ENCODE peak calls at places on chromosomes 6 and 20, in seven cellular contexts. One of them, this sample, is unnamed. For H3K9me3, the result is how much of the 10 kb centered on the place peaks cover.

GRCh38 chr20:5863040-5863811 is 87.1 kb downstream of the TRMT6 start:
- DNase-seq in body of pancreas: peak
- DNase-seq in AG04450: no peak
- DNase-seq in tibial nerve: no peak
- DNase-seq in fibroblast of lung: peak
- DNase-seq in Peyer's patch: no peak
- DNase-seq in SK-N-SH: no peak
- DNase-seq in this sample: no peak

GRCh38 chr6:21800948-21801438 is 207.4 kb downstream of the SOX4 start:
- DNase-seq in body of pancreas: no peak
- DNase-seq in AG04450: no peak
- DNase-seq in tibial nerve: no peak
- DNase-seq in fibroblast of lung: peak
- DNase-seq in Peyer's patch: no peak
- DNase-seq in SK-N-SH: no peak
- DNase-seq in this sample: no peak

GRCh38 chr20:40768105-40768504 is 79.1 kb upstream of the MAFB start:
- DNase-seq in body of pancreas: no peak
- DNase-seq in AG04450: no peak
- DNase-seq in tibial nerve: no peak
- DNase-seq in fibroblast of lung: no peak
- DNase-seq in Peyer's patch: no peak
- DNase-seq in SK-N-SH: no peak
- DNase-seq in this sample: no peak

GRCh38 chr20:4120921-4121321 is 105.6 kb upstream of the RNF24 start:
- DNase-seq in body of pancreas: no peak
- DNase-seq in AG04450: no peak
- DNase-seq in tibial nerve: no peak
- DNase-seq in fibroblast of lung: no peak
- DNase-seq in Peyer's patch: no peak
- DNase-seq in SK-N-SH: no peak
- DNase-seq in this sample: no peak

GRCh38 chr6:117776441-117776840 is 101.2 kb downstream of the NUS1 start:
- DNase-seq in body of pancreas: no peak
- DNase-seq in AG04450: no peak
- DNase-seq in tibial nerve: no peak
- DNase-seq in fibroblast of lung: peak
- DNase-seq in Peyer's patch: no peak
- DNase-seq in SK-N-SH: no peak
- DNase-seq in this sample: no peak

GRCh38 chr6:10720229-10720959 is 2.5 kb upstream of the TMEM14C start:
- DNase-seq in body of pancreas: peak
- DNase-seq in AG04450: no peak
- DNase-seq in tibial nerve: no peak
- DNase-seq in fibroblast of lung: peak
- DNase-seq in Peyer's patch: peak
- DNase-seq in SK-N-SH: peak
- DNase-seq in this sample: peak

GRCh38 chr6:18978330-18979128 is 591.4 kb downstream of the RNF144B start:
- DNase-seq in body of pancreas: peak
- DNase-seq in AG04450: no peak
- DNase-seq in tibial nerve: no peak
- DNase-seq in fibroblast of lung: peak
- DNase-seq in Peyer's patch: no peak
- DNase-seq in SK-N-SH: no peak
- DNase-seq in this sample: no peak

GRCh38 chr6:46989384-46989783 is 52.7 kb downstream of the ADGRF1 start:
- DNase-seq in body of pancreas: peak
- DNase-seq in AG04450: no peak
- DNase-seq in tibial nerve: no peak
- DNase-seq in fibroblast of lung: no peak
- DNase-seq in Peyer's patch: peak
- DNase-seq in SK-N-SH: no peak
- DNase-seq in this sample: no peak

GRCh38 chr6:66926060-66926459 is 1219.0 kb upstream of the EYS start:
- DNase-seq in body of pancreas: no peak
- DNase-seq in AG04450: no peak
- DNase-seq in tibial nerve: no peak
- DNase-seq in fibroblast of lung: peak
- DNase-seq in Peyer's patch: no peak
- DNase-seq in SK-N-SH: no peak
- DNase-seq in this sample: no peak

GRCh38 chr6:15183979-15184378 is 61.9 kb upstream of the JARID2 start:
- DNase-seq in body of pancreas: no peak
- DNase-seq in AG04450: no peak
- DNase-seq in tibial nerve: no peak
- DNase-seq in fibroblast of lung: no peak
- DNase-seq in Peyer's patch: no peak
- DNase-seq in SK-N-SH: no peak
- DNase-seq in this sample: no peak

GRCh38 chr20:51767018-51767866 is 948 bp downstream of the ATP9A start:
- DNase-seq in body of pancreas: peak
- DNase-seq in AG04450: no peak
- DNase-seq in tibial nerve: peak
- DNase-seq in fibroblast of lung: peak
- DNase-seq in Peyer's patch: peak
- DNase-seq in SK-N-SH: peak
- DNase-seq in this sample: no peak

GRCh38 chr20:41047279-41047974 is 18.8 kb downstream of the TOP1 start:
- DNase-seq in body of pancreas: no peak
- DNase-seq in AG04450: no peak
- DNase-seq in tibial nerve: no peak
- DNase-seq in fibroblast of lung: no peak
- DNase-seq in Peyer's patch: no peak
- DNase-seq in SK-N-SH: no peak
- DNase-seq in this sample: no peak

GRCh38 chr6:107128577-107128976 is 13.3 kb upstream of the BEND3 start:
- DNase-seq in body of pancreas: no peak
- DNase-seq in AG04450: no peak
- DNase-seq in tibial nerve: no peak
- DNase-seq in fibroblast of lung: peak
- DNase-seq in Peyer's patch: no peak
- DNase-seq in SK-N-SH: no peak
- DNase-seq in this sample: no peak

GRCh38 chr6:128519132-128519930 is 1.1 kb downstream of the PTPRK start:
- DNase-seq in body of pancreas: peak
- DNase-seq in AG04450: no peak
- DNase-seq in tibial nerve: peak
- DNase-seq in fibroblast of lung: peak
- DNase-seq in Peyer's patch: peak
- DNase-seq in SK-N-SH: peak
- DNase-seq in this sample: no peak

GRCh38 chr20:40319741-40320499 is 369.1 kb downstream of the MAFB start:
- DNase-seq in body of pancreas: no peak
- DNase-seq in AG04450: no peak
- DNase-seq in tibial nerve: no peak
- DNase-seq in fibroblast of lung: no peak
- DNase-seq in Peyer's patch: no peak
- DNase-seq in SK-N-SH: peak
- DNase-seq in this sample: no peak

GRCh38 chr20:61306935-61307475 is 54.9 kb downstream of the CDH4 start:
- DNase-seq in body of pancreas: no peak
- DNase-seq in AG04450: no peak
- DNase-seq in tibial nerve: no peak
- DNase-seq in fibroblast of lung: no peak
- DNase-seq in Peyer's patch: no peak
- DNase-seq in SK-N-SH: no peak
- DNase-seq in this sample: no peak

DNA sequence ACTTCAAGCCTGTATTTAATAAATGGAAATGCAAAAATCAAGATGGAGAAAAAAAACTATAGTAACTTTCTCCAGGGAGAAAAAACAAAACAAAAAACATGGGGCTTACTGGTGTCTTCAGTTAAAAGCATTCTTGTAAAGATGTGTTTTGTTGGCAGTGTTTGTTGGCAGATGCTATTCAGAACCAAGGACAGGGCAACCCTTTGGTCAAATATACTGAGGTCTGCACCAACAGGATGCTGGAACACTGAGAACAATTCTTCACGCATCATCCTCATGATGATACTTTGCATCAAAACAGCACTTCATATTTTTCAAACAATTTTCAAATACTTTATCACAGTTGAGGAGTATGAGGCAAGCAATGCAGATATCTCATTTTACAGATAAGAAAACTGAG is 63.7 kb upstream of the CBLN4 start:
- DNase-seq in body of pancreas: no peak
- DNase-seq in AG04450: no peak
- DNase-seq in tibial nerve: no peak
- DNase-seq in fibroblast of lung: no peak
- DNase-seq in Peyer's patch: no peak
- DNase-seq in SK-N-SH: no peak
- DNase-seq in this sample: no peak
- H3K9me3 ChIP-seq in body of pancreas: under half
- H3K9me3 ChIP-seq in AG04450: under half
- H3K9me3 ChIP-seq in tibial nerve: under half
- H3K9me3 ChIP-seq in fibroblast of lung: under half
- H3K9me3 ChIP-seq in Peyer's patch: under half
- H3K9me3 ChIP-seq in SK-N-SH: under half
- H3K9me3 ChIP-seq in this sample: under half

GRCh38 chr6:3090013-3090412 is 21.7 kb downstream of the RIPK1 start:
- DNase-seq in body of pancreas: no peak
- DNase-seq in AG04450: no peak
- DNase-seq in tibial nerve: no peak
- DNase-seq in fibroblast of lung: no peak
- DNase-seq in Peyer's patch: no peak
- DNase-seq in SK-N-SH: peak
- DNase-seq in this sample: no peak
- H3K9me3 ChIP-seq in body of pancreas: under half
- H3K9me3 ChIP-seq in AG04450: under half
- H3K9me3 ChIP-seq in tibial nerve: under half
- H3K9me3 ChIP-seq in fibroblast of lung: under half
- H3K9me3 ChIP-seq in Peyer's patch: under half
- H3K9me3 ChIP-seq in SK-N-SH: under half
- H3K9me3 ChIP-seq in this sample: under half

DNA sequence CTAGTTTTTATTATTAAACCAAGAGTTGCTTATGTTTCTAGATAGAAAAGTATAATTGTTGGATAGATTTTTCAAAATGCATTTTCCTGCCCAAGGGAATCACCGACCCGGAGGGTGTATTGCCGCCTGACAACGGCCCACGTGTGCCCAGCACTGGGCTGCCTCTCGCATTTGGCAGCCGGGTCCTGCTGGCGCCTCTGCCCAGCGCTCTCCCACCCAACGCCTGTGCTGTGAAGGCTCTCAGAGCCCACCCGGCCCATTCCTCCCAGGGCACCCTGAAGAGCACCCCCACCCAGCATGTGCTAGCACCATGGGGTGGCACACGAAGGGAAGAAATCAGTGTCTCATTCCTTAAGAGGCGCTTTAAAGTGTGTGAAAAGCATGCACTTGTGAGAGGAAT is 88.3 kb upstream of the AFDN start:
- DNase-seq in body of pancreas: no peak
- DNase-seq in AG04450: no peak
- DNase-seq in tibial nerve: no peak
- DNase-seq in fibroblast of lung: no peak
- DNase-seq in Peyer's patch: no peak
- DNase-seq in SK-N-SH: no peak
- DNase-seq in this sample: no peak
- H3K9me3 ChIP-seq in body of pancreas: under half
- H3K9me3 ChIP-seq in AG04450: half or more
- H3K9me3 ChIP-seq in tibial nerve: under half
- H3K9me3 ChIP-seq in fibroblast of lung: under half
- H3K9me3 ChIP-seq in Peyer's patch: under half
- H3K9me3 ChIP-seq in SK-N-SH: under half
- H3K9me3 ChIP-seq in this sample: under half

DNA sequence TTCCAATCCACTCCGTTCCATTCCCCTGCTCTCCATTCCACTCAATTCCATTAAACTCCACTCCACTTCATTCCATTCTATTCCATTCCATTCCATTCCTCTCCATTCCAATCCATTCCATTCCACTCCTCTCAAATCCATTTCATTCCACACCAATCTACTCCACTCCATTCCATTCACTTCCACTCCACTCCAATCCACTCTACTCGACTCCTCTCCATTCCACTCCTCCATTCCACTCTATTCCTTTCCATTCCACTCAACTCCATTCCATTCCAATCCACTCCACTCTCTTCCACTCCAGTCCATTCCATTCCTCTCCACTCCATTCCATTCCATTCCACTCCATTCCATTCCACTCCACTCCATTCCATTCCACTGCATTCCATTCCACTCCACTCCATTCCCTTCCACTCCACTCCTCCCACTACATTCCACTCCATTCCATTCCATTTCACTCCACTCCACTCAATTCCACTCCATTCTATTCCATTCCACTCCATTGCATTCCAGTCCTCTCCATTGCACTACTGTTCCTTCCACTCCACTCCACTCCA is 22.6 kb upstream of the DEFB125 start:
- DNase-seq in body of pancreas: no peak
- DNase-seq in AG04450: no peak
- DNase-seq in tibial nerve: no peak
- DNase-seq in fibroblast of lung: no peak
- DNase-seq in Peyer's patch: no peak
- DNase-seq in SK-N-SH: no peak
- DNase-seq in this sample: no peak
- H3K9me3 ChIP-seq in body of pancreas: under half
- H3K9me3 ChIP-seq in AG04450: half or more
- H3K9me3 ChIP-seq in tibial nerve: under half
- H3K9me3 ChIP-seq in fibroblast of lung: under half
- H3K9me3 ChIP-seq in Peyer's patch: under half
- H3K9me3 ChIP-seq in SK-N-SH: under half
- H3K9me3 ChIP-seq in this sample: under half

GRCh38 chr20:19138758-19139157 is 73.7 kb upstream of the SLC24A3 start:
- DNase-seq in body of pancreas: no peak
- DNase-seq in AG04450: no peak
- DNase-seq in tibial nerve: no peak
- DNase-seq in fibroblast of lung: no peak
- DNase-seq in Peyer's patch: no peak
- DNase-seq in SK-N-SH: no peak
- DNase-seq in this sample: no peak

DNA sequence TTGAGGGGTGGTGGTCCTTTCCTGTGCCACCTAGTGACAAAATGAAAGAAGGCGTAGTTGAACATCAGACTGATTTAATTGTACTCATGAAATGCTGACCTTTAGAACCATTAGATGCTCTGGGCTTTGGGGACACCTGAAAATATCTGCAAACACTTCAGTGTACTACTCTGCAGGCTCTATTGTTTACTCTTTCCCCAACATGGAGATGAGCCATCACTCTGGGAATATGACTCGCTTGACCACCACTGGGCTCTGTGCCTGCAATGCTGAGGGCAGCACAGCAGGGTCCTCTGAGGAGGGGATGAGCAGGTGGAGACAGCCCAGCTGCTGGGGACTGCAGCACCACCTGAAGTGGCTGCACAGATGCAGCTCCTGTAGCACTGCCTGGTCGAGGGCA is 74.8 kb upstream of the SLC24A3 start:
- DNase-seq in body of pancreas: no peak
- DNase-seq in AG04450: no peak
- DNase-seq in tibial nerve: no peak
- DNase-seq in fibroblast of lung: no peak
- DNase-seq in Peyer's patch: no peak
- DNase-seq in SK-N-SH: no peak
- DNase-seq in this sample: no peak
- H3K9me3 ChIP-seq in body of pancreas: under half
- H3K9me3 ChIP-seq in AG04450: under half
- H3K9me3 ChIP-seq in tibial nerve: under half
- H3K9me3 ChIP-seq in fibroblast of lung: under half
- H3K9me3 ChIP-seq in Peyer's patch: under half
- H3K9me3 ChIP-seq in SK-N-SH: under half
- H3K9me3 ChIP-seq in this sample: under half